ENCODE peak calls at places on chromosomes 1 and 21, in nine cellular contexts. G is left lung; O is lung; I is psoas muscle; N is left ventricle myocardium inferior; J is CD8-positive, alpha-beta T cell; W is A673; B is H1; Y is upper lobe of right lung. X is an unnamed sample. For H3K4me1, the result is how much of the 10 kb centered on the place peaks cover.

GRCh38 chr1:87243573-87243972 is 85.1 kb upstream of the LMO4 start:
- DNase-seq in G (no peak), O (no peak), B (no peak), Y (no peak), J (no peak), I (no peak), N (no peak), W (no peak), X (no peak)

GRCh38 chr1:200415693-200416593 is 6.1 kb upstream of the ZNF281 start:
- DNase-seq in Y (no peak), W (peak), J (no peak), O (peak), I (peak), B (no peak), N (no peak), G (no peak), X (no peak)

GRCh38 chr21:16707274-16707673 is 805.6 kb upstream of the CXADR start:
- DNase-seq in W (no peak), I (no peak), O (no peak), Y (no peak), B (no peak), N (no peak), J (no peak), G (no peak), X (no peak)

GRCh38 chr1:58899581-58900271 is 115.9 kb upstream of the JUN start:
- DNase-seq in I (no peak), B (no peak), W (no peak), G (no peak), N (no peak), O (no peak), J (no peak), Y (no peak), X (no peak)

GRCh38 chr1:53378061-53378460 is 50.2 kb upstream of the LRP8 start:
- DNase-seq in W (no peak), B (peak), I (peak), J (no peak), Y (peak), G (no peak), N (no peak), O (no peak), X (no peak)

GRCh38 chr1:200379431-200379755 is 30.4 kb downstream of the ZNF281 start:
- DNase-seq in O (no peak), Y (no peak), B (no peak), W (no peak), J (no peak), I (no peak), G (no peak), N (no peak), X (no peak)

GRCh38 chr1:169918927-169919326 is 25.2 kb upstream of the SCYL3 start:
- DNase-seq in J (no peak), O (no peak), G (no peak), W (no peak), I (no peak), B (no peak), Y (no peak), N (no peak), X (no peak)

GRCh38 chr1:195475568-195475967 is 1132.7 kb downstream of the KCNT2 start:
- DNase-seq in G (no peak), W (no peak), J (no peak), O (no peak), B (no peak), I (no peak), N (no peak), Y (no peak), X (no peak)

GRCh38 chr1:233613252-233614172 is at the start of gene KCNK1:
- DNase-seq in J (no peak), W (no peak), Y (peak), B (peak), I (peak), G (peak), O (peak), N (peak), X (no peak)

GRCh38 chr1:101264699-101265098 is 27.9 kb downstream of the S1PR1 start:
- DNase-seq in G (no peak), I (no peak), N (no peak), Y (no peak), W (no peak), J (no peak), B (no peak), O (peak), X (no peak)

GRCh38 chr1:156098782-156099181 is 15.7 kb upstream of the LMNA start:
- DNase-seq in I (no peak), N (no peak), G (no peak), W (no peak), O (no peak), Y (no peak), J (no peak), B (no peak), X (no peak)
- H3K4me1 ChIP-seq in I (under half), N (half or more), G (under half), W (under half), O (under half), Y (under half), J (under half), B (under half), X (under half)

GRCh38 chr1:5254975-5255374 is 600.6 kb downstream of the AJAP1 start:
- DNase-seq in Y (no peak), B (no peak), J (no peak), O (no peak), I (no peak), N (no peak), W (no peak), G (no peak), X (no peak)

GRCh38 chr1:5256793-5257192 is 602.4 kb downstream of the AJAP1 start:
- DNase-seq in I (no peak), Y (no peak), W (no peak), B (no peak), G (no peak), N (no peak), O (no peak), J (no peak), X (no peak)

GRCh38 chr1:5253036-5253435 is 598.6 kb downstream of the AJAP1 start:
- DNase-seq in I (no peak), Y (no peak), J (no peak), B (no peak), O (no peak), W (no peak), N (no peak), G (no peak), X (no peak)

GRCh38 chr1:5250336-5250735 is 595.9 kb downstream of the AJAP1 start:
- DNase-seq in J (no peak), W (no peak), Y (no peak), I (no peak), O (no peak), N (no peak), B (no peak), G (no peak), X (no peak)

DNA sequence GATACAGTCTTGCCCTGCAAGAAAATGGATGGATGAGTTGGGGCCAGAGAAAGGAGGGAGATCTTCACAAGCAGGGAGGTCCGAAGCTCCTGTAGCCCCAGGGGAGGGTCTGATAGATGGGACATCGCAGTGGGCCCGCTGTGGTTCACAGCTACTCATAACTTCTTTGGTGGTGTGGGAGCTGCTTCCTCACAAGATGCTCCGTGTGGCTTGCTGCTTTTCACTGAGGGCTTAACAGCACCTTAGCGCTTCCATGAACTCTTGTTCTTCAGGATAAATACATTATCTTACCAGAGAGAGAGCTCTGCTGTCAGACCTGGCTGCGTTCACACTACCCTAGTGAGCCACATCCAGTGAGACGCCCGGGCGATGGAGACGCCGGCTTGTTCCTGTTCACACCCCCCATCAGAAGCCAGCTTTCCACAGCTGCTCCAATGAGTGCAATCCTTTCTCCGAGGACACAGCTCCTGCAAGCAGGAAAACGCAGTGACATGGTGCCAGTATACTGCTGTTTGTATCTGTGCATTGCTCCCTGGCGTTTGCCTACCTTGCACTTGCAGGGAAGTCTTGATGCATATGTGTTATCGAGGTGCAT is 599.8 kb downstream of the AJAP1 start:
- DNase-seq in W (no peak), N (no peak), J (no peak), I (no peak), G (no peak), O (no peak), Y (no peak), B (no peak), X (no peak)
- H3K4me1 ChIP-seq in W (under half), N (under half), J (under half), I (under half), G (under half), O (under half), Y (under half), B (under half), X (under half)

DNA sequence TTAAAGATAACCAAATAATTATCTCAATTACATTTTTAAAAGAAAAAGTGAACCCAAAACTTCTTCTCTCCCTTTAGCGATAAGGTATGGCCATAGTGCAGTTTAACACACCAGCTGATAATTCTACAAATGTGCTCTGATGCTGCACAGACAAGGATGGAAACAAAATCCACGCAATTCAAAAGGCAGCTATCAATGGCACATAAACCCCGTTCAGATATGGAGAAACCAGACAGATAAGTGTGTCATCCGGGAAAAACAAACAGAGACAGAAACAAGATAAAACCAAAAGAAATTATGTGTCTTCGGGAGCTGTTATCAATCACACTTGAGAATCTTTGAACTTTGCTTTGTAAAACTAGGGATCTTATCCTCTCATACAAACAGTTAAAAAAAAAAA is 73.6 kb downstream of the SIPA1L2 start:
- DNase-seq in N (no peak), Y (no peak), O (no peak), G (no peak), B (no peak), J (no peak), W (no peak), I (no peak), X (no peak)
- H3K4me1 ChIP-seq in N (half or more), Y (under half), O (under half), G (under half), B (under half), J (under half), W (under half), I (half or more), X (under half)

DNA sequence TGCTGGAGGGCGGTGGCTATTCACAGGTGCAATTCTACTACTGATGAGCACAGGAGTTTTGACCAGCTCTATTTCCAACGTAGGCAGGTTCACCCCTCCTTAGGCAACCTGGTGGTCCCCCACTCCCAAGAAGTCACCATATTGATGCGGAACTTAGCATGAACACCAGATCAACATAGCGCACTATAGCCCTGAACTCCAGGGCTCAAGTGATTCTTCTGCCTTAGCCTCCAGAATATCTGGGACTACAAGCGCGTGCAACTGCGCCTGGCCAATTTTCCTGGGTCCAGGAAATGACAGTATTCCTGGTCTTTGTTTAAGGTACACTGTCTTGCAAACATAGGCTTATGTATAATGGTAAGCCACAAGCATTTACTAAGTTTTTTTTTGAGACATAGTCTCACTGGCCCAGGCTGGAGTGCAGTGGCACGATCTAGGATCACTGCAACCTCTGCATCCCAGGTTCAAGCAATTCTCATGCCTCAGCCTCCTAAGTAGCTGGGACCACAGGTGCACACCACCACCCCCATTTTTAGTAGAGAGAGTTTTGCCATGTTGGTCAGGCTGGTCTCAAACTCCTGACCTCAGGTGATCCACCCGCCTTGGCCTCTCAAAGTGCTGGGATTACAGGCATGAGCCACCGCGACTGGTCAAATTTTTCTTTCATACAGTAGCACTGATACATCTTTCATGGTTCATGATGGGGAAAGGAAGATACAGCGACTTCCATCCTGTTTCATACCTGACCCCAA is 12.6 kb downstream of the MCL1 start:
- DNase-seq in O (no peak), I (no peak), B (no peak), Y (peak), J (no peak), N (no peak), G (no peak), W (no peak), X (no peak)
- H3K4me1 ChIP-seq in O (under half), I (half or more), B (under half), Y (half or more), J (half or more), N (half or more), G (half or more), W (under half), X (half or more)

DNA sequence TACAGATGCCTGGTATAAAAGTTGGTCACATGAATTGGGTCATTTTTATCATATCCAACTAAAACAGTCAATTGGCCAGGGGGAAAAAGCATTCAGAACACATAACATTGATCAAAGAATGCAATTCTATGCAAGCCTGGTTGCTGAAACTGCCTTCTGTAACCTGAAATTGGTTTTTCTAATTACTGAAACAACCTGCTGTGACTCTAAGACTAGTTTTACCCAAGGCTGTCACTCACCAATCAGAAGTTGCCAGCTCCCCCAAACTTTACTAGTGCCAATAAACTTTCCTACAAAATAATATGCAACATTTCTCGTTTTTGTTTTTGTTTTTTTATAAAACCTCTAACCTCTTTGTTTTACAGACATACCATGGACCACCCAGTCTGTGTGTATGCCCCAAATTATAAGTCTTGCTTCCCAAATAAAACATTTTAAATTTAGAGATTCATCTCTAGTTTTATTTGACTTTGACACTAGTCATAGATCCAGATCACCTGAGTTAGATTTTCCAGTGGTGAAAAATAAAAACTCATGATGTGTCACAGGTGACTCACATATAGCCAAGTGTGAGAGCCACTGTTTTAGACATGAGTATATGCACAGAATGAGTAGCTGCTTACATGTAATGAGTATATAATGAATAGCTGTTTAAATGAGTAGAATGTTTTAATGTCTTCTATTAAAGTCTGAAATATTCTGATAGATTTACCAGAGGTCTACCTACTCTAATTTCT is 64.2 kb upstream of the CR2 start:
- DNase-seq in N (no peak), Y (no peak), J (no peak), B (no peak), I (no peak), G (no peak), O (no peak), W (no peak), X (no peak)
- H3K4me1 ChIP-seq in N (under half), Y (under half), J (under half), B (under half), I (under half), G (under half), O (under half), W (under half), X (under half)

DNA sequence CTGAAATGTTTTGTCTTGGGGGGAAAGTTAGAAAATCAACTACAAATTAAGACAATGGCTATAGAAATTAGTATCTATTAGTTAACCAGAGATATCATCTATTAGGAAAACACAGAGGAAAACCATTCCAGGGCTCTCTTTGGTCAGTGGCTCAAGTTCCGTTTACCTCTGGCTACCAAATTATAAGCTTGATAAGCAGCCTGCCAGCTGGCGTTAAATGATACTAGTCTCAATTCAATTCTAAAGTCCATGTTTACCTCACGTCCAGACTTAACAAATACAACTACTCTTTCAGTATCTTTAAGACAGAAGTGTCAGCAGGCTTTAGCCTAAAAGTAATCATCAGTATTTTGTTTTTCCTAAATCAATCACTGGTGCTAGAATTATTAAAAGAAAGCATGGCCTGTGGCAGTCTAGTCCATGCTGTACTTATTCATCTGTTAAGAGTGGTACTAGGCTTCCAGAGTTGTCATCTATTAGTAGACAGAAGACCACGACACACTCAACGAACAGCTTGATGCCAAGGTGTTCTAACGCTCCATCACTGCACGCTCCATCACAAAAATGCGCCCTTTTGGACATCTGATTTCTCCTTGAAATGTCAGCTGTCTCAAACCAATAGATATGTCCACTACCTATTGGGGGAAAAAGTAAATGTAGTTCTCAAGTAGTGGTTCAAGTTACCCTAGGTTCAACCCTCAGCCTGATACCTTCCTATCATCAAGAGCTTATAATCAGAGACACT is 1.5 kb downstream of the IVNS1ABP start:
- DNase-seq in O (no peak), N (no peak), Y (no peak), J (no peak), W (peak), B (no peak), G (no peak), I (no peak), X (no peak)
- H3K4me1 ChIP-seq in O (under half), N (half or more), Y (under half), J (under half), W (under half), B (under half), G (under half), I (under half), X (half or more)

DNA sequence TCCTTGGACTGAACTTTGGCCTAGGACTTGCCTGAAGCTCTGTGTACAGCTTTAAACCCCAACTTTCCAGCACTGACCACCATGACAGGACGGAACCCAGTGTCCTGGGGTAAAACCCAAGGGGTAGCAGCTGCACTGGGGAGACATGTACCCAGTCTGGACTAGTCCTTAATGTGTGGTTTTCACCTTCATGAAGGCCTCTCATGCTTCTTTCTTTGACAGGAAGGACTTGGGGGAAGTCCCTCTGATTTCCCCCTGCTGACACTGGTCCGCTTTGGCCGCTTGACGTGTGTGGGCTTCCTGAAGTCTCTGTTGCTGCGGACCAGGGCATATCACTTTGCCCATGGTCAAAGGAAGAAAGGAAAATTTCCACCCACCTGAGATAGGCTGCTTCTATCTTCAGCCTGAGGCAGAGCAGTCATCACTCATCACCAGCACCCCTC is 66.3 kb upstream of the PRDX6 start:
- DNase-seq in J (no peak), O (no peak), I (no peak), N (no peak), Y (no peak), G (no peak), B (no peak), W (no peak), X (peak)
- H3K4me1 ChIP-seq in J (under half), O (under half), I (under half), N (under half), Y (under half), G (under half), B (under half), W (under half), X (under half)

GRCh38 chr1:52034050-52034384 is 407 bp upstream of the KTI12 start:
- DNase-seq in I (no peak), W (no peak), J (no peak), G (no peak), O (no peak), Y (no peak), B (no peak), N (no peak), X (no peak)
- H3K4me1 ChIP-seq in I (under half), W (under half), J (under half), G (under half), O (under half), Y (under half), B (under half), N (under half), X (under half)

X was measured in CD8-positive, alpha-beta memory T cell.